ENCODE peak calls at places on chromosomes 1 and 21, in seven cellular contexts. C is cerebellar cortex; T is Caco-2; P is dorsolateral prefrontal cortex; H is CD8-positive, alpha-beta memory T cell; I is hepatic stellate cell; Y is activated naive CD4-positive, alpha-beta T cell. N is an unnamed sample.

GRCh38 chr1:29234471-29234870 is 1.9 kb upstream of the PTPRU start:
- DNase-seq in C (no peak), T (no peak), P (no peak), H (no peak), I (no peak), Y (no peak), N (no peak)

GRCh38 chr1:40595623-40596022 is 64.2 kb downstream of the ZNF684 start:
- DNase-seq in C (no peak), T (no peak), P (no peak), H (no peak), I (no peak), Y (no peak), N (no peak)

GRCh38 chr1:194431121-194431520 is 1244.7 kb upstream of the B3GALT2 start:
- DNase-seq in C (no peak), T (no peak), P (no peak), H (no peak), I (no peak), Y (no peak), N (no peak)

GRCh38 chr1:10644307-10645128 is 151.9 kb downstream of the CASZ1 start:
- DNase-seq in C (no peak), T (no peak), P (peak), H (no peak), I (no peak), Y (no peak), N (no peak)

GRCh38 chr1:39150779-39151178 is 53.7 kb upstream of the MACF1 start:
- DNase-seq in C (no peak), T (no peak), P (no peak), H (no peak), I (no peak), Y (no peak), N (no peak)

GRCh38 chr21:31967334-31967733 is 94.5 kb downstream of the HUNK start:
- DNase-seq in C (no peak), T (no peak), P (no peak), H (no peak), I (no peak), Y (no peak), N (no peak)

GRCh38 chr1:3918966-3919611 is 19.0 kb upstream of the C1orf174 start:
- DNase-seq in C (no peak), T (peak), P (no peak), H (no peak), I (no peak), Y (no peak), N (no peak)

GRCh38 chr21:32320059-32320458 is 21.4 kb downstream of the MRAP start:
- DNase-seq in C (no peak), T (no peak), P (no peak), H (no peak), I (no peak), Y (no peak), N (no peak)

GRCh38 chr1:168691541-168691940 is 37.5 kb downstream of the DPT start:
- DNase-seq in C (no peak), T (no peak), P (no peak), H (no peak), I (no peak), Y (no peak), N (no peak)